ENCODE peak calls at places on chromosomes 2 and 18, in seven cellular contexts. E is AG09309, A is nucleus accumbens, D is brain microvascular endothelial cell, S is HuH-7, G is COR-L47, V is GDM1. Q is an unnamed sample.

GRCh38 chr2:106011380-106011779 is 182.7 kb downstream of the UXS1 start:
- DNase-seq in E (no peak), S (no peak), V (no peak), A (no peak), D (no peak), G (peak), Q (no peak)

GRCh38 chr18:59834267-59834666 is 65.5 kb upstream of the PMAIP1 start:
- DNase-seq in G (no peak), V (no peak), S (no peak), D (no peak), E (no peak), A (no peak), Q (no peak)

GRCh38 chr2:75381032-75381431 is 179.7 kb downstream of the EVA1A start:
- DNase-seq in A (no peak), S (no peak), G (no peak), V (no peak), E (no peak), D (no peak), Q (no peak)

GRCh38 chr2:121634354-121635307 is 14.6 kb downstream of the CLASP1 start:
- DNase-seq in G (peak), E (no peak), D (peak), S (no peak), A (no peak), V (no peak), Q (no peak)

GRCh38 chr2:45935791-45936622 is 284.5 kb downstream of the PRKCE start:
- DNase-seq in D (peak), S (peak), V (peak), E (peak), G (peak), A (peak), Q (no peak)

GRCh38 chr2:154713605-154714004 is 15.1 kb downstream of the KCNJ3 start:
- DNase-seq in E (no peak), D (no peak), A (no peak), V (no peak), S (no peak), G (no peak), Q (no peak)

GRCh38 chr2:56448403-56448998 is 264.7 kb downstream of the CCDC85A start:
- DNase-seq in E (no peak), D (no peak), G (no peak), A (no peak), S (peak), V (no peak), Q (no peak)

GRCh38 chr18:57837917-57838548 is 34.9 kb upstream of the ATP8B1 start:
- DNase-seq in A (no peak), G (no peak), E (no peak), D (peak), S (no peak), V (no peak), Q (no peak)

GRCh38 chr2:62439425-62439824 is 66.6 kb downstream of the TMEM17 start:
- DNase-seq in G (no peak), A (no peak), E (no peak), V (no peak), S (no peak), D (no peak), Q (no peak)

GRCh38 chr2:146038014-146038413 is 1518.1 kb upstream of the ZEB2 start:
- DNase-seq in D (no peak), S (no peak), V (no peak), E (no peak), A (no peak), G (no peak), Q (no peak)

GRCh38 chr2:14633451-14634211 is 1.1 kb downstream of the LRATD1 start:
- DNase-seq in A (no peak), S (no peak), V (no peak), G (peak), E (no peak), D (no peak), Q (no peak)

GRCh38 chr18:31512203-31512764 is 14.3 kb downstream of the DSG2 start:
- DNase-seq in G (no peak), V (no peak), S (no peak), D (peak), A (no peak), E (no peak), Q (no peak)

GRCh38 chr2:37858197-37858711 is 66.8 kb upstream of the RMDN2 start:
- DNase-seq in D (peak), G (no peak), S (no peak), V (no peak), E (no peak), A (no peak), Q (no peak)

GRCh38 chr2:240811346-240812300 is 8.4 kb downstream of the KIF1A start:
- DNase-seq in S (no peak), A (no peak), V (no peak), G (no peak), D (no peak), E (no peak), Q (no peak)

GRCh38 chr18:47585914-47586313 is 334.5 kb upstream of the SKOR2 start:
- DNase-seq in S (no peak), A (no peak), E (no peak), G (no peak), D (no peak), V (no peak), Q (no peak)

GRCh38 chr2:16071039-16071864 is 130.9 kb downstream of the MYCN start:
- DNase-seq in A (no peak), E (no peak), S (no peak), V (no peak), G (no peak), D (no peak), Q (no peak)

GRCh38 chr18:79479114-79479760 is 83.5 kb downstream of the NFATC1 start:
- DNase-seq in D (no peak), A (no peak), V (no peak), G (no peak), S (no peak), E (no peak), Q (no peak)

GRCh38 chr2:16546128-16546754 is 119.4 kb downstream of the CYRIA start:
- DNase-seq in D (peak), G (no peak), E (no peak), S (peak), V (peak), A (no peak), Q (peak)

GRCh38 chr18:75167137-75167536 is 41.8 kb downstream of the PTGR3 start:
- DNase-seq in G (no peak), E (no peak), S (no peak), D (no peak), V (no peak), A (no peak), Q (no peak)

GRCh38 chr2:216807861-216808272 is 52.0 kb downstream of the TNP1 start:
- DNase-seq in V (no peak), A (no peak), D (peak), S (no peak), G (no peak), E (no peak), Q (no peak)

GRCh38 chr2:25684577-25684976 is 11.2 kb upstream of the DTNB start:
- DNase-seq in D (no peak), E (no peak), G (no peak), A (peak), S (no peak), V (no peak), Q (no peak)

GRCh38 chr2:24720310-24720709 is 72.9 kb downstream of the PTRHD1 start:
- DNase-seq in A (no peak), V (no peak), D (no peak), E (no peak), S (no peak), G (no peak), Q (no peak)

GRCh38 chr2:30204281-30204680 is 27.1 kb upstream of the LBH start:
- DNase-seq in G (no peak), E (no peak), A (no peak), D (no peak), S (no peak), V (no peak), Q (no peak)

GRCh38 chr2:73359915-73360697 is 25.5 kb upstream of the ALMS1 start:
- DNase-seq in V (no peak), D (no peak), G (no peak), A (no peak), E (no peak), S (no peak), Q (no peak)

GRCh38 chr18:49591271-49591670 is 29.4 kb downstream of the LIPG start:
- DNase-seq in A (no peak), S (no peak), D (no peak), V (no peak), G (peak), E (no peak), Q (no peak)

GRCh38 chr2:69518836-69519235 is 81.6 kb upstream of the NFU1 start:
- DNase-seq in G (no peak), D (no peak), S (no peak), V (no peak), A (no peak), E (no peak), Q (peak)

GRCh38 chr2:172484253-172484652 is 56.9 kb downstream of the ITGA6 start:
- DNase-seq in S (no peak), G (peak), V (peak), D (no peak), A (no peak), E (no peak), Q (no peak)

GRCh38 chr2:26008851-26009566 is 24.9 kb upstream of the RAB10 start:
- DNase-seq in D (peak), G (no peak), E (peak), A (peak), S (no peak), V (peak), Q (no peak)

GRCh38 chr2:41197781-41198180 is 745.9 kb upstream of the SLC8A1 start:
- DNase-seq in S (no peak), V (no peak), G (no peak), E (no peak), D (peak), A (no peak), Q (no peak)

GRCh38 chr18:63043516-63043915 is 276.1 kb downstream of the BCL2 start:
- DNase-seq in A (no peak), D (peak), G (no peak), E (peak), S (no peak), V (no peak), Q (no peak)

GRCh38 chr2:4029081-4029480 is 325.7 kb downstream of the DCDC2C start:
- DNase-seq in V (no peak), E (no peak), S (no peak), G (no peak), A (no peak), D (no peak), Q (no peak)

GRCh38 chr2:155115856-155116255 is 417.4 kb downstream of the KCNJ3 start:
- DNase-seq in S (no peak), G (peak), D (no peak), A (no peak), E (no peak), V (no peak), Q (no peak)

GRCh38 chr2:233414777-233415570 is 60.7 kb downstream of the DGKD start:
- DNase-seq in V (no peak), E (no peak), D (no peak), A (no peak), S (no peak), G (no peak), Q (no peak)

GRCh38 chr2:11342561-11343343 is 1.7 kb downstream of the ROCK2 start:
- DNase-seq in E (no peak), G (no peak), A (no peak), D (peak), S (no peak), V (no peak), Q (no peak)

GRCh38 chr2:162710282-162710891 is 128.2 kb downstream of the KCNH7 start:
- DNase-seq in D (no peak), A (no peak), G (peak), E (no peak), V (no peak), S (no peak), Q (no peak)

GRCh38 chr18:37207343-37207742 is 358.3 kb downstream of the CELF4 start:
- DNase-seq in S (no peak), G (no peak), A (no peak), D (no peak), E (no peak), V (no peak), Q (peak)

GRCh38 chr2:16005819-16006536 is 65.6 kb downstream of the MYCN start:
- DNase-seq in A (no peak), S (peak), V (peak), G (no peak), E (no peak), D (no peak), Q (no peak)

GRCh38 chr2:223222397-223222796 is 170.4 kb downstream of the KCNE4 start:
- DNase-seq in S (no peak), V (no peak), D (peak), A (no peak), E (no peak), G (no peak), Q (no peak)

GRCh38 chr2:149409506-149409905 is 79.1 kb downstream of the LYPD6 start:
- DNase-seq in A (no peak), E (no peak), G (no peak), S (no peak), V (no peak), D (no peak), Q (no peak)